ENCODE peak calls at places on chromosomes 12 and 14, in ten cellular contexts. Q is aorta, I is lower lobe of right lung, F is tibial artery, M is astrocyte, Z is left ventricle myocardium inferior, V is heart left ventricle, Y is psoas muscle, W is testis, D is IMR-90. U is an unnamed sample.
A peak's percentile ranks its signal among the peaks of the same experiment; 100 is the strongest.

GRCh38 chr12:18888062-18888461 is 150.1 kb downstream of the CAPZA3 start:
- DNase-seq in W (no peak), I (no peak), D (no peak), Q (no peak), V (no peak), M (peak; percentile 14), F (no peak), Y (no peak), Z (no peak), U (no peak)

GRCh38 chr14:22994762-22995275 is 12.5 kb upstream of the AJUBA start:
- DNase-seq in Z (no peak), Q (no peak), F (no peak), M (no peak), D (peak; percentile 48), W (peak; percentile 66), V (no peak), Y (no peak), I (peak; percentile 61), U (no peak)

GRCh38 chr14:81450100-81450531 is 50.0 kb upstream of the STON2 start:
- DNase-seq in Y (peak; percentile 76), M (peak; percentile 32), Q (peak; percentile 52), D (no peak), Z (peak; percentile 72), V (peak; percentile 77), W (peak; percentile 73), I (no peak), F (no peak), U (peak; percentile 87)

GRCh38 chr12:21073129-21073528 is 57.9 kb upstream of the SLCO1B1 start:
- DNase-seq in D (no peak), F (no peak), W (no peak), M (no peak), Q (no peak), Y (no peak), V (no peak), Z (no peak), I (no peak), U (no peak)

GRCh38 chr12:94110258-94110657 is 38.1 kb upstream of the PLXNC1 start:
- DNase-seq in I (no peak), W (no peak), F (no peak), V (no peak), D (no peak), Y (no peak), Z (no peak), M (no peak), Q (no peak), U (no peak)

GRCh38 chr12:44459569-44459968 is 416.5 kb downstream of the NELL2 start:
- DNase-seq in Y (no peak), W (no peak), Z (no peak), I (no peak), V (no peak), Q (no peak), D (no peak), M (no peak), F (no peak), U (no peak)

GRCh38 chr14:77238996-77239395 is 32.0 kb downstream of the NGB start:
- DNase-seq in W (peak; percentile 31), Z (no peak), V (no peak), I (no peak), M (no peak), D (no peak), Q (no peak), Y (no peak), F (no peak), U (no peak)

GRCh38 chr14:70904376-70904775 is 2.9 kb upstream of the PCNX1 start:
- DNase-seq in Q (no peak), I (no peak), F (no peak), D (no peak), Z (no peak), Y (no peak), M (no peak), V (no peak), W (no peak), U (no peak)

GRCh38 chr12:62632521-62632920 is 165.9 kb downstream of the MON2 start:
- DNase-seq in Z (peak; percentile 61), F (peak; percentile 56), Y (peak; percentile 56), Q (peak; percentile 61), D (no peak), W (peak; percentile 60), M (peak; percentile 25), I (peak; percentile 57), V (peak; percentile 73), U (peak; percentile 91)

GRCh38 chr12:106342397-106343212 is 14.9 kb upstream of the POLR3B start:
- DNase-seq in M (peak; percentile 70), I (peak; percentile 65), Y (peak; percentile 87), V (peak; percentile 75), Q (peak; percentile 88), D (peak; percentile 75), W (peak; percentile 91), F (peak; percentile 92), Z (peak; percentile 80), U (peak; percentile 96)

GRCh38 chr14:22822017-22822618 is 6.9 kb upstream of the SLC7A7 start:
- DNase-seq in I (no peak), V (no peak), Y (no peak), Z (no peak), Q (no peak), F (no peak), M (no peak), W (no peak), D (no peak), U (peak; percentile 65)

GRCh38 chr12:108854453-108855283 is 2.7 kb downstream of the SSH1 start:
- DNase-seq in I (no peak), Y (peak; percentile 65), M (peak; percentile 100), Z (no peak), F (peak; percentile 74), Q (peak; percentile 71), W (peak; percentile 42), V (peak; percentile 65), D (peak; percentile 100), U (peak; percentile 71)
- H3K4me1 ChIP-seq in I (peaks cover 75% of the 10 kb centered on the region), Y (peaks cover 63% of the 10 kb centered on the region), M (peaks cover 59% of the 10 kb centered on the region), Z (peaks cover 85% of the 10 kb centered on the region), F (peaks cover 46% of the 10 kb centered on the region), Q (peaks cover 3% of the 10 kb centered on the region), W (peaks cover 37% of the 10 kb centered on the region), V (peaks cover 83% of the 10 kb centered on the region), D (peaks cover 30% of the 10 kb centered on the region), U (peaks cover 26% of the 10 kb centered on the region)

DNA sequence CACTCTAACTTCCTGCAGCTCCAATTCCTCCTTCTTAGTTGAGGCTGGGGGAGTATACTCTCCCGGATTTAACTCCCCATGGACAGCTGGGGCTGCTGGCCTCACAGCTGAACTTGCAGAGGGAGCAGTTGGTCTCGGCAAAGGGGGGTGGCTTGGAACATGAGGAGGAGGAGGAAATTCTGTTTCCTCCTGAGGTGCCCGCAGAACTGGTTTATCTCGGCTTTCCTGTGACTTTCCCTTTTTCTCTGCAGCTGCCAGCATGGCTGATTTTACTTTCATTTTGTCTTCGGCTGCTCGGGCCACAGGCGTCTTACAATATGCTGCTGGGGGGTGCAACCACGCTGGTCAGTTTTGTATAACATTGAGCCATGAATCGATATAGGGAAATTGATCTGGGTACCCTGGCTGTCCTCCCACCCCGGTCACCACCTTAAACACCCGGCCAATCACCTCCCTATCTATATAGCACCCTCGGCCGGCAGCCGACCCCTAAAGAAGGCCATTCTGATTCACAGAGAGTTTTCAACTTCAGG is 1317.6 kb downstream of the TMEM121 start:
- DNase-seq in W (peak; percentile 54), V (no peak), D (no peak), M (no peak), Q (peak; percentile 51), Z (no peak), I (peak; percentile 65), Y (no peak), F (no peak), U (peak; percentile 41)
- H3K9me3 ChIP-seq in W (no peaks in the 10 kb centered on the region), V (no peaks in the 10 kb centered on the region), D (peaks cover 17% of the 10 kb centered on the region), M (peaks cover 8% of the 10 kb centered on the region), Q (no peaks in the 10 kb centered on the region), Z (no peaks in the 10 kb centered on the region), I (no peaks in the 10 kb centered on the region), Y (no peaks in the 10 kb centered on the region), F (no peaks in the 10 kb centered on the region), U (no peaks in the 10 kb centered on the region)

GRCh38 chr12:104044158-104044557 is 5.8 kb downstream of the GLT8D2 start:
- DNase-seq in M (no peak), I (no peak), W (no peak), Y (no peak), Q (no peak), V (no peak), D (no peak), Z (no peak), F (no peak), U (no peak)

GRCh38 chr12:104050436-104050835 is 449 bp upstream of the GLT8D2 start:
- DNase-seq in F (no peak), W (no peak), D (no peak), Z (no peak), Y (no peak), I (no peak), Q (no peak), V (no peak), M (no peak), U (no peak)

GRCh38 chr12:104046306-104046705 is 3.7 kb downstream of the GLT8D2 start:
- DNase-seq in Q (no peak), M (no peak), W (no peak), I (no peak), Y (no peak), D (no peak), F (no peak), V (no peak), Z (no peak), U (no peak)

GRCh38 chr12:104049278-104050257 is at the start of gene GLT8D2:
- DNase-seq in M (peak; percentile 77), W (peak; percentile 68), F (peak; percentile 60), I (peak; percentile 56), Z (peak; percentile 64), Q (peak; percentile 75), D (peak; percentile 86), V (peak; percentile 78), Y (peak; percentile 61), U (peak; percentile 79)

GRCh38 chr12:104048162-104048561 is 1.8 kb downstream of the GLT8D2 start:
- DNase-seq in W (no peak), D (no peak), I (no peak), Y (no peak), V (no peak), F (no peak), Q (no peak), Z (no peak), M (no peak), U (no peak)
- H3K4me3 ChIP-seq in W (no peak overlapping the region), D (no peak overlapping the region), I (no peak overlapping the region), Y (no peak overlapping the region), V (peak overlapping the region; percentile 54), F (peak overlapping the region; percentile 70), Q (peak overlapping the region; percentile 74), Z (peak overlapping the region; percentile 65), M (no peak overlapping the region), U (no peak overlapping the region)

GRCh38 chr12:47798481-47798948 is 21.2 kb downstream of the HDAC7 start:
- DNase-seq in W (no peak), D (no peak), Z (no peak), Q (no peak), M (no peak), F (no peak), Y (no peak), V (no peak), I (no peak), U (peak; percentile 53)

GRCh38 chr12:47800582-47800981 is 19.1 kb downstream of the HDAC7 start:
- DNase-seq in M (no peak), F (no peak), Z (no peak), V (no peak), D (no peak), Y (no peak), W (no peak), Q (no peak), I (no peak), U (peak; percentile 44)

GRCh38 chr12:47797432-47797831 is 22.3 kb downstream of the HDAC7 start:
- DNase-seq in D (no peak), W (no peak), Z (no peak), Q (no peak), F (no peak), I (no peak), Y (no peak), V (no peak), M (no peak), U (no peak)

GRCh38 chr12:47801170-47801903 is 18.4 kb downstream of the HDAC7 start:
- DNase-seq in I (peak; percentile 66), W (no peak), Q (peak; percentile 78), D (no peak), M (no peak), F (no peak), Z (peak; percentile 58), Y (peak; percentile 49), V (peak; percentile 73), U (peak; percentile 78)

GRCh38 chr12:47799357-47799955 is 20.2 kb downstream of the HDAC7 start:
- DNase-seq in Y (peak; percentile 79), W (no peak), D (no peak), F (peak; percentile 72), V (peak; percentile 85), I (no peak), Q (peak; percentile 88), Z (peak; percentile 69), M (no peak), U (peak; percentile 85)
- H3K4me1 ChIP-seq in Y (peaks cover 61% of the 10 kb centered on the region), W (peaks cover 45% of the 10 kb centered on the region), D (peaks cover 24% of the 10 kb centered on the region), F (peaks cover 58% of the 10 kb centered on the region), V (peaks cover 66% of the 10 kb centered on the region), I (peaks cover 62% of the 10 kb centered on the region), Q (no peaks in the 10 kb centered on the region), Z (peaks cover 66% of the 10 kb centered on the region), M (peaks cover 3% of the 10 kb centered on the region), U (peaks cover 48% of the 10 kb centered on the region)